ENCODE peak calls at places on chromosomes 4 and X, in five cellular contexts. R, I, L, K and H are unnamed samples.

GRCh38 chrX:120468825-120469525 is at the start of gene LAMP2:
- DNase-seq in K (peak), L (peak), R (peak), I (peak), H (peak)

GRCh38 chrX:30530591-30530990 is 47.0 kb downstream of the TASL start:
- DNase-seq in I (no peak), R (no peak), K (no peak), L (no peak), H (no peak)

GRCh38 chr4:66688674-66689073 is 856.6 kb downstream of the CENPC start:
- DNase-seq in I (no peak), L (no peak), R (peak), K (no peak), H (no peak)

GRCh38 chr4:60757986-60758385 is 442.1 kb upstream of the ADGRL3 start:
- DNase-seq in K (no peak), R (no peak), I (no peak), L (no peak), H (no peak)

GRCh38 chr4:7366958-7367353 is 67.8 kb downstream of the PSAPL1 start:
- DNase-seq in I (no peak), K (no peak), R (no peak), L (no peak), H (no peak)

GRCh38 chr4:127141857-127142256 is 490.9 kb upstream of the INTU start:
- DNase-seq in R (no peak), L (no peak), I (no peak), K (no peak), H (no peak)

GRCh38 chr4:105102026-105102425 is 44.6 kb upstream of the TET2 start:
- DNase-seq in I (no peak), R (no peak), K (no peak), L (no peak), H (no peak)

GRCh38 chr4:4535590-4535989 is 6.3 kb downstream of the STX18 start:
- DNase-seq in K (no peak), L (no peak), I (no peak), R (no peak), H (no peak)

GRCh38 chr4:53899544-53900274 is 164.7 kb downstream of the CHIC2 start:
- DNase-seq in L (no peak), R (no peak), I (no peak), K (no peak), H (no peak)

GRCh38 chr4:2800691-2801596 is 8.1 kb downstream of the SH3BP2 start:
- DNase-seq in K (no peak), L (peak), I (peak), R (peak), H (peak)

GRCh38 chr4:15779789-15780188 is 1.7 kb downstream of the CD38 start:
- DNase-seq in L (no peak), R (no peak), K (no peak), I (no peak), H (no peak)

GRCh38 chr4:78356251-78356650 is 195.3 kb upstream of the ANXA3 start:
- DNase-seq in I (no peak), K (no peak), R (no peak), L (no peak), H (no peak)

GRCh38 chrX:9542765-9543119 is 77.9 kb downstream of the TBL1X start:
- DNase-seq in R (no peak), I (no peak), L (no peak), K (no peak), H (no peak)

GRCh38 chr4:179097741-179098140 is 1655.5 kb upstream of the AGA start:
- DNase-seq in R (peak), I (peak), K (no peak), L (peak), H (peak)

GRCh38 chr4:41881931-41882621 is 53.2 kb upstream of the TMEM33 start:
- DNase-seq in R (no peak), I (peak), L (peak), K (no peak), H (peak)

GRCh38 chr4:8267077-8267476 is 2.5 kb upstream of the HTRA3 start:
- DNase-seq in R (peak), K (peak), L (peak), I (peak), H (peak)

GRCh38 chr4:168496834-168497233 is at the start of gene PALLD:
- DNase-seq in I (no peak), L (peak), K (no peak), R (no peak), H (no peak)

GRCh38 chr4:38452009-38452408 is 212.0 kb upstream of the KLF3 start:
- DNase-seq in R (peak), K (no peak), L (no peak), I (no peak), H (no peak)

GRCh38 chr4:151676301-151676700 is 84.5 kb downstream of the GATB start:
- DNase-seq in R (no peak), L (no peak), K (no peak), I (no peak), H (no peak)

GRCh38 chr4:15451181-15451865 is 18.4 kb upstream of the CC2D2A start:
- DNase-seq in R (no peak), L (no peak), K (no peak), I (no peak), H (no peak)

GRCh38 chr4:125321709-125322362 is 7.1 kb downstream of the FAT4 start:
- DNase-seq in L (no peak), I (no peak), K (no peak), R (no peak), H (no peak)

GRCh38 chr4:186699298-186699697 is 24.4 kb downstream of the FAT1 start:
- DNase-seq in K (no peak), L (no peak), R (no peak), I (no peak), H (no peak)

GRCh38 chr4:47442980-47443379 is 20.5 kb downstream of the COMMD8 start:
- DNase-seq in L (no peak), R (no peak), I (no peak), K (no peak), H (no peak)

GRCh38 chr4:8242782-8243556 is 26.6 kb upstream of the HTRA3 start:
- DNase-seq in L (no peak), K (no peak), I (no peak), R (no peak), H (no peak)

GRCh38 chrX:150984164-150984824 is 1.2 kb downstream of the HMGB3 start:
- DNase-seq in I (no peak), L (peak), R (peak), K (no peak), H (peak)

GRCh38 chr4:8157496-8157895 is 1.1 kb downstream of the ABLIM2 start:
- DNase-seq in I (peak), L (no peak), R (no peak), K (no peak), H (peak)

GRCh38 chr4:53656421-53656981 is 65.2 kb upstream of the LNX1 start:
- DNase-seq in I (no peak), R (no peak), K (no peak), L (no peak), H (no peak)

GRCh38 chr4:26594371-26594770 is 10.5 kb downstream of the TBC1D19 start:
- DNase-seq in K (no peak), I (no peak), L (no peak), R (no peak), H (no peak)

GRCh38 chrX:68877606-68878005 is 48.8 kb downstream of the EFNB1 start:
- DNase-seq in I (no peak), R (no peak), L (no peak), K (no peak), H (no peak)

GRCh38 chr4:71417150-71417549 is 78.3 kb downstream of the SLC4A4 start:
- DNase-seq in I (no peak), R (no peak), K (no peak), L (no peak), H (no peak)